ENCODE peak calls at places on chromosomes 2 and 18, in ten cellular contexts. K is KG1; P is effector memory CD4-positive, alpha-beta T cell; W is CD4-positive, alpha-beta T cell; T is T-helper 22 cell; F is globus pallidus; X is BE2C; M is HFFc6; V is iPS-NIHi11; Z is left cardiac atrium. E is an unnamed sample.

GRCh38 chr2:127943186-127943585 is 57.4 kb upstream of the AMMECR1L start:
- DNase-seq in K (no peak), P (no peak), W (no peak), T (no peak), F (no peak), X (no peak), M (peak), V (no peak), Z (no peak), E (no peak)

GRCh38 chr2:128526455-128526976 is 207.8 kb upstream of the HS6ST1 start:
- DNase-seq in K (no peak), P (no peak), W (no peak), T (no peak), F (no peak), X (no peak), M (no peak), V (no peak), Z (no peak), E (no peak)

GRCh38 chr2:233185320-233185719 is 66.2 kb upstream of the ATG16L1 start:
- DNase-seq in K (no peak), P (no peak), W (no peak), T (no peak), F (no peak), X (no peak), M (no peak), V (no peak), Z (no peak), E (no peak)

GRCh38 chr2:75064691-75065396 is 106.4 kb downstream of the POLE4 start:
- DNase-seq in K (peak), P (no peak), W (peak), T (no peak), F (peak), X (peak), M (peak), V (peak), Z (peak), E (no peak)

GRCh38 chr2:159904127-159904564 is 106.1 kb upstream of the CD302 start:
- DNase-seq in K (no peak), P (peak), W (peak), T (peak), F (no peak), X (no peak), M (no peak), V (no peak), Z (peak), E (no peak)

GRCh38 chr18:32319084-32319483 is 129.2 kb downstream of the MEP1B start:
- DNase-seq in K (no peak), P (no peak), W (no peak), T (no peak), F (no peak), X (no peak), M (no peak), V (no peak), Z (no peak), E (no peak)

GRCh38 chr2:43472527-43473194 is 123.2 kb downstream of the THADA start:
- DNase-seq in K (no peak), P (no peak), W (no peak), T (no peak), F (no peak), X (no peak), M (no peak), V (no peak), Z (no peak), E (no peak)

GRCh38 chr2:164920430-164920829 is 34.9 kb downstream of the SLC38A11 start:
- DNase-seq in K (no peak), P (no peak), W (no peak), T (no peak), F (no peak), X (no peak), M (peak), V (no peak), Z (no peak), E (no peak)

GRCh38 chr2:183224933-183225332 is 100.7 kb downstream of the NUP35 start:
- DNase-seq in K (no peak), P (no peak), W (no peak), T (no peak), F (no peak), X (no peak), M (no peak), V (no peak), Z (no peak), E (no peak)

GRCh38 chr18:11511434-11512095 is 97.8 kb upstream of the SLC35G4 start:
- DNase-seq in K (no peak), P (no peak), W (no peak), T (no peak), F (no peak), X (no peak), M (no peak), V (no peak), Z (no peak), E (no peak)

GRCh38 chr2:98487101-98487805 is 42.6 kb downstream of the INPP4A start:
- DNase-seq in K (no peak), P (no peak), W (no peak), T (no peak), F (no peak), X (no peak), M (no peak), V (no peak), Z (no peak), E (no peak)

GRCh38 chr2:217650229-217650628 is 352.6 kb downstream of the TNS1 start:
- DNase-seq in K (no peak), P (no peak), W (no peak), T (no peak), F (no peak), X (no peak), M (no peak), V (peak), Z (no peak), E (no peak)

GRCh38 chr2:85723707-85724360 is 29.7 kb downstream of the GNLY start:
- DNase-seq in K (no peak), P (no peak), W (no peak), T (no peak), F (no peak), X (no peak), M (peak), V (no peak), Z (no peak), E (no peak)

GRCh38 chr2:208096080-208096479 is 28.2 kb downstream of the CRYGD start:
- DNase-seq in K (no peak), P (no peak), W (no peak), T (no peak), F (no peak), X (no peak), M (no peak), V (no peak), Z (no peak), E (no peak)

GRCh38 chr2:237298323-237299118 is 115.4 kb downstream of the COL6A3 start:
- DNase-seq in K (no peak), P (no peak), W (no peak), T (no peak), F (no peak), X (peak), M (peak), V (no peak), Z (no peak), E (no peak)

GRCh38 chr2:10157293-10157692 is 34.8 kb downstream of the RRM2 start:
- DNase-seq in K (no peak), P (no peak), W (no peak), T (no peak), F (no peak), X (no peak), M (no peak), V (no peak), Z (no peak), E (no peak)

GRCh38 chr2:119431155-119431975 is at the start of gene TMEM37:
- DNase-seq in K (no peak), P (no peak), W (no peak), T (no peak), F (peak), X (peak), M (no peak), V (peak), Z (peak), E (no peak)

GRCh38 chr18:75923169-75923568 is 495.7 kb upstream of the SMIM21 start:
- DNase-seq in K (no peak), P (no peak), W (no peak), T (no peak), F (no peak), X (no peak), M (peak), V (peak), Z (peak), E (no peak)

GRCh38 chr2:96152301-96153165 is 7.3 kb upstream of the DUSP2 start:
- DNase-seq in K (no peak), P (no peak), W (no peak), T (no peak), F (no peak), X (no peak), M (no peak), V (peak), Z (no peak), E (no peak)

GRCh38 chr18:40258298-40258697 is 1696.7 kb upstream of the PIK3C3 start:
- DNase-seq in K (no peak), P (no peak), W (no peak), T (no peak), F (no peak), X (no peak), M (no peak), V (no peak), Z (no peak), E (no peak)

GRCh38 chr2:97743913-97744312 is 30.5 kb downstream of the ZAP70 start:
- DNase-seq in K (no peak), P (no peak), W (no peak), T (no peak), F (no peak), X (no peak), M (no peak), V (no peak), Z (no peak), E (no peak)

GRCh38 chr2:186274936-186275575 is 211.0 kb upstream of the ZC3H15 start:
- DNase-seq in K (no peak), P (no peak), W (no peak), T (no peak), F (no peak), X (no peak), M (peak), V (no peak), Z (no peak), E (no peak)